ENCODE peak calls at places on chromosomes 2 and 18, in seven cellular contexts. R is adrenal gland, L is IMR-90, U is suprapubic skin, K is prostate gland, Y is K562, E is heart left ventricle. O is an unnamed sample.

GRCh38 chr2:58762176-58762781 is 521.2 kb upstream of the FANCL start:
- DNase-seq in R (peak), L (peak), U (no peak), K (peak), Y (peak), E (no peak), O (no peak)

GRCh38 chr2:3211971-3212362 is 165.7 kb downstream of the EIPR1 start:
- DNase-seq in R (no peak), L (no peak), U (no peak), K (no peak), Y (no peak), E (no peak), O (no peak)

GRCh38 chr2:155281907-155282306 is 583.4 kb downstream of the KCNJ3 start:
- DNase-seq in R (no peak), L (no peak), U (no peak), K (no peak), Y (no peak), E (no peak), O (no peak)

GRCh38 chr2:158688722-158689121 is 106.4 kb upstream of the DAPL1 start:
- DNase-seq in R (no peak), L (peak), U (no peak), K (no peak), Y (no peak), E (no peak), O (no peak)

GRCh38 chr18:59902180-59902992 is 2.6 kb downstream of the PMAIP1 start:
- DNase-seq in R (no peak), L (peak), U (no peak), K (no peak), Y (no peak), E (no peak), O (no peak)

GRCh38 chr2:78999410-78999809 is 26.1 kb upstream of the REG3G start:
- DNase-seq in R (no peak), L (no peak), U (no peak), K (no peak), Y (peak), E (no peak), O (no peak)

GRCh38 chr2:201807452-201807980 is 1.2 kb downstream of the CDK15 start:
- DNase-seq in R (peak), L (peak), U (no peak), K (no peak), Y (no peak), E (peak), O (no peak)

GRCh38 chr2:226609361-226609760 is 190.3 kb downstream of the IRS1 start:
- DNase-seq in R (no peak), L (peak), U (no peak), K (no peak), Y (peak), E (peak), O (no peak)

GRCh38 chr2:213036836-213037235 is 114.6 kb downstream of the IKZF2 start:
- DNase-seq in R (no peak), L (peak), U (no peak), K (no peak), Y (no peak), E (no peak), O (no peak)

GRCh38 chr2:150569761-150570160 is 82.3 kb upstream of the RND3 start:
- DNase-seq in R (no peak), L (no peak), U (no peak), K (no peak), Y (no peak), E (no peak), O (no peak)

GRCh38 chr2:227805578-227805977 is 8.1 kb upstream of the CCL20 start:
- DNase-seq in R (peak), L (no peak), U (no peak), K (no peak), Y (no peak), E (no peak), O (no peak)

GRCh38 chr2:220744861-220745260 is 827.2 kb downstream of the EPHA4 start:
- DNase-seq in R (no peak), L (peak), U (no peak), K (no peak), Y (no peak), E (no peak), O (no peak)

GRCh38 chr18:72727776-72728175 is 140.0 kb downstream of the NETO1 start:
- DNase-seq in R (no peak), L (no peak), U (no peak), K (no peak), Y (no peak), E (no peak), O (no peak)

GRCh38 chr2:151053661-151053990 is 208.0 kb downstream of the RBM43 start:
- DNase-seq in R (no peak), L (no peak), U (no peak), K (no peak), Y (no peak), E (no peak), O (no peak)

GRCh38 chr2:10873171-10873570 is 38.6 kb upstream of the KCNF1 start:
- DNase-seq in R (no peak), L (no peak), U (no peak), K (no peak), Y (no peak), E (no peak), O (no peak)

GRCh38 chr18:24189007-24189528 is 50.2 kb downstream of the CABYR start:
- DNase-seq in R (no peak), L (peak), U (no peak), K (no peak), Y (no peak), E (no peak), O (no peak)
- H3K27ac ChIP-seq in R (no peak), L (no peak), U (no peak), K (no peak), Y (no peak), E (no peak), O (no peak)

DNA sequence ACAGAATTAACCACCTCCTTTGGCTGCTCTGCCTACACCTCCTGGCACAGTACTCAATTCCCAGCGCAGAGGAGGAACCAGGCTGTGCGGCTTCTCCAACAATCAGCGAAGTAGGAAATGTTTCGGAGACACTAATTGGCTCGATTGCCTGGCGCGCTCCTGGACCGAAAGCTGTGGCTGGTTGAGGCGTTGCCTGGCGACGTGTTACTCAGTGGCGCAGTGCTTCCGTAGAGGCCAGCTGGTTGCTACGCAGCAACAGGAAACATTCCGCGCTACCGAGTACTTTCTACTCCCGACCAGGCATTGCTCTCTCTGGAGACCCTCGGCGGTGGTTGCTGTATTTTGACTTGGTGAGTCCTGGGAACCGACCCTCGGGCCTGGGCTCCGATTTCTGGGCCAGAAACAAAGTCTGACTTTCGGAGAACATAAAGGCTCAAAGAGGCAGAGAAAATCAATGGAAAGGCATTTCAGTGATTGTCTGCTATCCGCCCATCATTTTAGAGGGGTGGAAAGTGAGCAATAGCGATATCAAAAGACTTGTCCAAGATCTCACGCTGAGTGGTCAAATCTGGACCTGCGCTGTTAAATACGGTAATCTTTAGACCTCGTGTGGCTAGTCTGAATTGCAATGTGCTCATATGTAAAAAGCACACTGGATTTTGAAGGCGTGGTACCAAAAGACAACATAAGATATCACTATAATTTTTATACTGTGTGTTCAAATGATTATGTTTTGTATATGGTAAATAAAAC is at the start of gene DNAH6:
- DNase-seq in R (peak), L (peak), U (peak), K (peak), Y (peak), E (peak), O (peak)
- TF ChIP-seq POLR2A in R (no peak), L (peak), U (no peak), K (no peak), Y (no peak), E (no peak), O (no peak)

DNA sequence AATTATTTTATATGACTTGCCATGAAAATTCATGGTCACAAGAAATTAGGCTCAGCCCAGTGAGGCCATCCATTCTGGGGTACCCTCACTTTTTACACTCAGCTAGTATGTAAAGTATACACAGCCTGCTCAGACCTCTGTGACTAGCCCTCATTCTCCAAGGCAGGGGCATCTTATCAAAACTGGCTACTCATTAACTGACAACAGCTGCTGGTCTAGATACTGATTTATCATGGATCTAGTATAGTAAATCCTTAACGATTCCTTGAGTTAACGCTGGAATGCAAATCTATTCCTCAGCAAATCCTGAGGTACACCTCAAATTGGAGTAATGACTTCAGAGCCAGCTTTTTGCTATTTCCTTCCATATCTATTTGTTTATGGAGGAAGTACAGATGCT is 70.3 kb upstream of the DOK6 start:
- DNase-seq in R (no peak), L (no peak), U (no peak), K (no peak), Y (no peak), E (no peak), O (no peak)
- H3K27ac ChIP-seq in R (no peak), L (no peak), U (no peak), K (no peak), Y (no peak), E (no peak), O (no peak)

GRCh38 chr2:200255549-200255948 is 50.9 kb upstream of the SPATS2L start:
- DNase-seq in R (no peak), L (no peak), U (no peak), K (no peak), Y (no peak), E (no peak), O (no peak)
- TF ChIP-seq POLR2A in R (no peak), L (no peak), U (no peak), K (no peak), Y (no peak), E (no peak), O (no peak)

DNA sequence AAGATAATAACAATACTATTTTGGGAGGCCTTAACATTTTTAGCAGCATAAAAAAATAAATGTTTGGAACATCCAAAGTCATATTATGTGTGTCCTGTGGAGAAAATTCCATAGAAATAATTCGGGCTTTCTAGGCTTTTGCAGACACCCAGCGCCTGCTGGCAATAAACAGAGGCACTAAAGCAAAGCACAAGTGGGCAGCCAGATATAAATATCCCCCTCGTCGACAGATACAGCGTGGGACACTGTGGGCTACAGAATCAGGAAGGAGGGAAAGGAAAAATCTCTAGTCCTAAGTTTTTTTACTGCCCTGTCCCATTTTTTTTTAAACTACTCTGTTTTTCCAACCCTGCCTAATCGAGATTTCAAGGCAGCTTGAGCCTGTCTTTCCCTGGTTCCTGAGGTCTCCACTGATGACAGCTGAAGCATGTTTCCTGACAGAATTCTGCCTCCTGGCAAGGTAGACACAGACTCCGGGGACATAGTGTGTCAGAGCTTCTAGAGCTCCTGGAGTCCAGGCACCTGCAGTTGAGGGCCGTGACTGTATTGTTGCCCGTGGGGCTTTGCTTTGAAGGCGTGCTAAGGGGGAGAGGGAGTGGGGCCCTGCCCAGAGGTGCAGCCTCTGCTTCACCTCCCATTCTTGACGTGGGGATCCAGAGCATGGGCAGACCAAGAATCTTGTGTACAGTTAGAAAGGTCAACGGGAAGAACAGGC is 232.2 kb downstream of the DCC start:
- DNase-seq in R (no peak), L (no peak), U (no peak), K (no peak), Y (no peak), E (no peak), O (no peak)
- H3K27ac ChIP-seq in R (no peak), L (no peak), U (no peak), K (no peak), Y (no peak), E (no peak), O (no peak)

GRCh38 chr2:37551783-37552182 is 119.7 kb downstream of the CDC42EP3 start:
- DNase-seq in R (no peak), L (no peak), U (no peak), K (no peak), Y (no peak), E (no peak), O (no peak)
- TF ChIP-seq POLR2A in R (no peak), L (no peak), U (no peak), K (no peak), Y (no peak), E (no peak), O (no peak)

DNA sequence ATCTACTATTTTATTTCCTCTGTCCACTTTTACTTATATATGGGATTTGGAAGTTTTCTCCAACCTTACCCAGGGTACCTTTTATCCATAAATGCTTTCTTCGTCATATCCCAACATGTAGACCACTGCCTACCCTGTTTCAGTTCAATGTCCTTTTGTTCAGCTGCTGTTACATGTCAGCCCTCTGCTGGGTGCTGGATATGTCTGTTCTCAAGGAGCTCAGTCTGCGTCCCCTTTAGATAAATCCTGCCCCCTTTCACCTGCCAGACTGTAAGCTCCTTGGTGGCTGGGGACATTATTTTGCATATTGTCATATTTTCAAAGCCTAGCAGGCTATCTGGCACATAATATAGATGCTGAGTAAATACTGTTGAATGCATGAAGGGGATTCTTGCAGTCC is 53.2 kb downstream of the NEMP2 start:
- DNase-seq in R (no peak), L (no peak), U (no peak), K (no peak), Y (no peak), E (no peak), O (no peak)
- H3K27ac ChIP-seq in R (no peak), L (no peak), U (no peak), K (no peak), Y (no peak), E (no peak), O (peak)

O was measured in esophagus squamous epithelium.